ENCODE peak calls at places on chromosomes 1 and 21, in five cellular contexts. F is iPS-NIHi11, I is astrocyte, J is CMK, V is colonic mucosa. R is an unnamed sample.

GRCh38 chr21:18155508-18156193 is 89.0 kb upstream of the CHODL start:
- DNase-seq in F (peak; percentile 25), I (peak; percentile 36), J (no peak), V (no peak), R (no peak)

GRCh38 chr1:26913754-26914619 is at the start of gene NR0B2:
- DNase-seq in F (no peak), I (no peak), J (peak; percentile 40), V (peak; percentile 91), R (no peak)

GRCh38 chr1:121516279-121516967 is 331.6 kb downstream of the SRGAP2C start:
- DNase-seq in F (no peak), I (no peak), J (no peak), V (peak; percentile 18), R (peak; percentile 7)

GRCh38 chr1:205453466-205453865 is 2.4 kb downstream of the BLACAT1 start:
- DNase-seq in F (no peak), I (no peak), J (no peak), V (no peak), R (no peak)

GRCh38 chr1:178536329-178536728 is 23.4 kb downstream of the TEX35 start:
- DNase-seq in F (no peak), I (no peak), J (no peak), V (no peak), R (no peak)

GRCh38 chr1:77830946-77831345 is 51.5 kb downstream of the MIGA1 start:
- DNase-seq in F (no peak), I (no peak), J (no peak), V (no peak), R (peak; percentile 66)

GRCh38 chr1:9317591-9318331 is 25.1 kb downstream of the SPSB1 start:
- DNase-seq in F (no peak), I (peak; percentile 73), J (no peak), V (no peak), R (peak; percentile 66)

GRCh38 chr1:17414022-17414421 is 25.5 kb downstream of the RCC2 start:
- DNase-seq in F (no peak), I (no peak), J (no peak), V (no peak), R (no peak)

GRCh38 chr1:234584926-234585325 is 25.1 kb downstream of the IRF2BP2 start:
- DNase-seq in F (no peak), I (peak; percentile 45), J (no peak), V (no peak), R (peak; percentile 51)

GRCh38 chr21:40141621-40142020 is 274.4 kb downstream of the PCP4 start:
- DNase-seq in F (no peak), I (no peak), J (no peak), V (no peak), R (no peak)

GRCh38 chr1:226985839-226986463 is 45.9 kb downstream of the COQ8A start:
- DNase-seq in F (peak; percentile 19), I (no peak), J (no peak), V (peak; percentile 17), R (no peak)

GRCh38 chr1:158093376-158093775 is 87.3 kb upstream of the CD1D start:
- DNase-seq in F (no peak), I (no peak), J (no peak), V (no peak), R (no peak)

GRCh38 chr1:159823401-159823800 is 3.3 kb upstream of the SLAMF8 start:
- DNase-seq in F (peak; percentile 40), I (no peak), J (no peak), V (no peak), R (no peak)

GRCh38 chr21:32978346-32979270 is 47.1 kb upstream of the OLIG2 start:
- DNase-seq in F (no peak), I (no peak), J (no peak), V (no peak), R (no peak)

GRCh38 chr1:113372546-113372945 is 17.8 kb upstream of the MAGI3 start:
- DNase-seq in F (no peak), I (no peak), J (no peak), V (no peak), R (no peak)

GRCh38 chr1:187605736-187606135 is 777.0 kb downstream of the PLA2G4A start:
- DNase-seq in F (no peak), I (no peak), J (no peak), V (no peak), R (no peak)

GRCh38 chr1:234610582-234611152 is 689 bp upstream of the IRF2BP2 start:
- DNase-seq in F (peak; percentile 90), I (peak; percentile 89), J (peak; percentile 84), V (peak; percentile 95), R (peak; percentile 94)

GRCh38 chr1:150577557-150578277 is 1.7 kb downstream of the MCL1 start:
- DNase-seq in F (no peak), I (no peak), J (no peak), V (no peak), R (peak; percentile 52)

GRCh38 chr1:32910319-32910718 is 9.1 kb upstream of the TMEM54 start:
- DNase-seq in F (no peak), I (no peak), J (no peak), V (no peak), R (no peak)

GRCh38 chr1:43505077-43505780 is 25.5 kb upstream of the PTPRF start:
- DNase-seq in F (no peak), I (no peak), J (no peak), V (no peak), R (no peak)

GRCh38 chr1:202959276-202959620 is 1.1 kb upstream of the ADIPOR1 start:
- DNase-seq in F (no peak), I (peak; percentile 40), J (no peak), V (no peak), R (peak; percentile 29)

GRCh38 chr1:200428482-200429205 is 18.8 kb upstream of the ZNF281 start:
- DNase-seq in F (no peak), I (peak; percentile 53), J (no peak), V (no peak), R (peak; percentile 48)

GRCh38 chr1:31368611-31369107 is 4.2 kb downstream of the FABP3 start:
- DNase-seq in F (no peak), I (no peak), J (peak; percentile 2), V (no peak), R (no peak)

GRCh38 chr21:41839387-41840000 is 39.6 kb downstream of the PRDM15 start:
- DNase-seq in F (no peak), I (no peak), J (no peak), V (no peak), R (no peak)